ENCODE peak calls at places on chromosomes 1 and 21, in five cellular contexts. One of them, this sample, is unnamed.

GRCh38 chr1:79044974-79045650 is 38.6 kb upstream of the ADGRL4 start:
- DNase-seq in BJ: no peak
- DNase-seq in neuronal stem cell: no peak
- DNase-seq in RWPE1: no peak
- DNase-seq in activated T-helper 1 cell treated with Interleukin-2 at 50 U/mL for 16 hours: no peak
- DNase-seq in this sample: no peak

GRCh38 chr1:204616683-204617082 is 68.9 kb downstream of the LRRN2 start:
- DNase-seq in BJ: no peak
- DNase-seq in neuronal stem cell: no peak
- DNase-seq in RWPE1: no peak
- DNase-seq in activated T-helper 1 cell treated with Interleukin-2 at 50 U/mL for 16 hours: no peak
- DNase-seq in this sample: no peak

GRCh38 chr1:191669629-191670028 is 488.6 kb upstream of the RGS18 start:
- DNase-seq in BJ: no peak
- DNase-seq in neuronal stem cell: no peak
- DNase-seq in RWPE1: peak
- DNase-seq in activated T-helper 1 cell treated with Interleukin-2 at 50 U/mL for 16 hours: no peak
- DNase-seq in this sample: no peak

GRCh38 chr1:33997127-33998047 is 133.5 kb downstream of the HMGB4 start:
- DNase-seq in BJ: no peak
- DNase-seq in neuronal stem cell: no peak
- DNase-seq in RWPE1: no peak
- DNase-seq in activated T-helper 1 cell treated with Interleukin-2 at 50 U/mL for 16 hours: no peak
- DNase-seq in this sample: no peak

GRCh38 chr1:225933072-225933471 is 7.9 kb downstream of the LEFTY2 start:
- DNase-seq in BJ: no peak
- DNase-seq in neuronal stem cell: no peak
- DNase-seq in RWPE1: no peak
- DNase-seq in activated T-helper 1 cell treated with Interleukin-2 at 50 U/mL for 16 hours: no peak
- DNase-seq in this sample: no peak

GRCh38 chr21:41673596-41674335 is 93.1 kb downstream of the RIPK4 start:
- DNase-seq in BJ: no peak
- DNase-seq in neuronal stem cell: no peak
- DNase-seq in RWPE1: no peak
- DNase-seq in activated T-helper 1 cell treated with Interleukin-2 at 50 U/mL for 16 hours: no peak
- DNase-seq in this sample: no peak

GRCh38 chr1:47175227-47175934 is 14.5 kb downstream of the PDZK1IP1 start:
- DNase-seq in BJ: no peak
- DNase-seq in neuronal stem cell: peak
- DNase-seq in RWPE1: peak
- DNase-seq in activated T-helper 1 cell treated with Interleukin-2 at 50 U/mL for 16 hours: no peak
- DNase-seq in this sample: no peak

GRCh38 chr1:93963585-93963984 is 54.4 kb upstream of the GCLM start:
- DNase-seq in BJ: no peak
- DNase-seq in neuronal stem cell: no peak
- DNase-seq in RWPE1: no peak
- DNase-seq in activated T-helper 1 cell treated with Interleukin-2 at 50 U/mL for 16 hours: no peak
- DNase-seq in this sample: no peak

GRCh38 chr1:230270185-230270939 is 155.8 kb downstream of the PGBD5 start:
- DNase-seq in BJ: no peak
- DNase-seq in neuronal stem cell: no peak
- DNase-seq in RWPE1: no peak
- DNase-seq in activated T-helper 1 cell treated with Interleukin-2 at 50 U/mL for 16 hours: no peak
- DNase-seq in this sample: no peak

GRCh38 chr1:223259462-223259861 is 104.5 kb downstream of the SUSD4 start:
- DNase-seq in BJ: no peak
- DNase-seq in neuronal stem cell: no peak
- DNase-seq in RWPE1: no peak
- DNase-seq in activated T-helper 1 cell treated with Interleukin-2 at 50 U/mL for 16 hours: no peak
- DNase-seq in this sample: no peak

GRCh38 chr1:41003127-41003639 is 18.3 kb downstream of the SLFNL1 start:
- DNase-seq in BJ: no peak
- DNase-seq in neuronal stem cell: no peak
- DNase-seq in RWPE1: no peak
- DNase-seq in activated T-helper 1 cell treated with Interleukin-2 at 50 U/mL for 16 hours: no peak
- DNase-seq in this sample: no peak

GRCh38 chr1:233242827-233243483 is 52.6 kb downstream of the PCNX2 start:
- DNase-seq in BJ: no peak
- DNase-seq in neuronal stem cell: no peak
- DNase-seq in RWPE1: no peak
- DNase-seq in activated T-helper 1 cell treated with Interleukin-2 at 50 U/mL for 16 hours: no peak
- DNase-seq in this sample: no peak

GRCh38 chr1:210364479-210364878 is 35.8 kb downstream of the HHAT start:
- DNase-seq in BJ: no peak
- DNase-seq in neuronal stem cell: no peak
- DNase-seq in RWPE1: no peak
- DNase-seq in activated T-helper 1 cell treated with Interleukin-2 at 50 U/mL for 16 hours: no peak
- DNase-seq in this sample: no peak

GRCh38 chr1:30977105-30977504 is 68.5 kb upstream of the SDC3 start:
- DNase-seq in BJ: no peak
- DNase-seq in neuronal stem cell: no peak
- DNase-seq in RWPE1: no peak
- DNase-seq in activated T-helper 1 cell treated with Interleukin-2 at 50 U/mL for 16 hours: no peak
- DNase-seq in this sample: no peak

GRCh38 chr1:7831458-7831857 is 21.4 kb downstream of the UTS2 start:
- DNase-seq in BJ: no peak
- DNase-seq in neuronal stem cell: no peak
- DNase-seq in RWPE1: no peak
- DNase-seq in activated T-helper 1 cell treated with Interleukin-2 at 50 U/mL for 16 hours: no peak
- DNase-seq in this sample: no peak

GRCh38 chr1:155207578-155208405 is at the start of gene THBS3:
- DNase-seq in BJ: no peak
- DNase-seq in neuronal stem cell: peak
- DNase-seq in RWPE1: no peak
- DNase-seq in activated T-helper 1 cell treated with Interleukin-2 at 50 U/mL for 16 hours: no peak
- DNase-seq in this sample: no peak

GRCh38 chr1:9842073-9842711 is 18.4 kb upstream of the CLSTN1 start:
- DNase-seq in BJ: no peak
- DNase-seq in neuronal stem cell: no peak
- DNase-seq in RWPE1: no peak
- DNase-seq in activated T-helper 1 cell treated with Interleukin-2 at 50 U/mL for 16 hours: no peak
- DNase-seq in this sample: no peak